ENCODE peak calls at places on chromosomes 3 and 15, in eight cellular contexts. F, C, W, M, G, K, B and Q are unnamed samples.
A peak's percentile ranks its signal among the peaks of the same experiment; 100 is the strongest.

GRCh38 chr15:86162172-86162591 is 82.5 kb downstream of the AGBL1 start:
- DNase-seq in B (no peak), F (no peak), G (no peak), M (no peak), K (no peak), W (no peak), C (no peak), Q (no peak)

GRCh38 chr15:64681424-64682024 is 93.9 kb downstream of the RBPMS2 start:
- DNase-seq in G (no peak), C (peak; percentile 34), W (no peak), K (peak; percentile 56), M (peak; percentile 67), F (peak; percentile 47), B (no peak), Q (no peak)

GRCh38 chr3:172808969-172809546 is 58.5 kb downstream of the ECT2 start:
- DNase-seq in W (no peak), M (no peak), C (no peak), B (no peak), G (no peak), F (no peak), K (peak; percentile 64), Q (no peak)

GRCh38 chr3:143343031-143343430 is 223.5 kb downstream of the CHST2 start:
- DNase-seq in W (no peak), M (no peak), F (no peak), B (no peak), C (no peak), K (no peak), G (no peak), Q (no peak)

GRCh38 chr3:127800508-127800907 is 21.8 kb downstream of the MGLL start:
- DNase-seq in F (no peak), W (no peak), G (no peak), M (no peak), K (no peak), B (no peak), C (no peak), Q (no peak)

GRCh38 chr3:104523136-104523535 is 843.6 kb upstream of the ALCAM start:
- DNase-seq in K (no peak), F (no peak), M (no peak), W (no peak), B (no peak), C (no peak), G (no peak), Q (no peak)

GRCh38 chr3:27632431-27633223 is 89.5 kb downstream of the EOMES start:
- DNase-seq in B (peak; percentile 26), M (peak; percentile 52), G (no peak), C (no peak), F (peak; percentile 53), K (peak; percentile 69), W (peak; percentile 81), Q (peak; percentile 17)

GRCh38 chr3:155766206-155766605 is 21.3 kb upstream of the PLCH1 start:
- DNase-seq in C (no peak), K (peak; percentile 24), B (no peak), W (no peak), F (no peak), M (no peak), G (no peak), Q (no peak)

GRCh38 chr3:134453631-134454030 is 32.2 kb downstream of the ANAPC13 start:
- DNase-seq in C (no peak), W (no peak), F (no peak), G (no peak), K (peak; percentile 24), M (no peak), B (no peak), Q (no peak)

GRCh38 chr3:27721717-27722564 is at the start of gene EOMES:
- DNase-seq in C (no peak), M (peak; percentile 81), G (no peak), B (peak; percentile 62), W (no peak), K (peak; percentile 28), F (peak; percentile 47), Q (peak; percentile 44)

GRCh38 chr3:42195879-42196330 is 70.1 kb downstream of the CCK start:
- DNase-seq in G (no peak), W (no peak), C (no peak), F (no peak), B (no peak), K (peak; percentile 23), M (no peak), Q (no peak)